ENCODE peak calls at places on chromosomes 2 and 18, in nine cellular contexts. Q is HCT116; U is thyroid gland; V is GM23248; G is ovary; D is IMR-90; T is upper lobe of right lung; Y is adipocyte; K is CD4-positive, CD25-positive, alpha-beta regulatory T cell. E is an unnamed sample. For H3K4me1 and H3K9me3, the result is how much of the 10 kb centered on the place peaks cover.

GRCh38 chr2:28590496-28591301 is 94.8 kb downstream of the PLB1 start:
- DNase-seq in T (peak), K (no peak), V (no peak), D (no peak), U (no peak), G (no peak), Q (no peak), Y (no peak), E (no peak)

GRCh38 chr2:109470121-109470921 is 143.4 kb downstream of the SEPTIN10 start:
- DNase-seq in G (no peak), U (peak), T (no peak), Y (peak), Q (peak), K (no peak), D (peak), V (peak), E (no peak)

GRCh38 chr2:240467659-240468299 is 32.3 kb downstream of the GPC1 start:
- DNase-seq in U (peak), Q (no peak), T (no peak), K (no peak), Y (no peak), V (no peak), G (peak), D (no peak), E (no peak)

GRCh38 chr2:7707723-7708122 is 790.5 kb downstream of the RNF144A start:
- DNase-seq in D (peak), T (no peak), V (peak), Y (peak), K (no peak), G (no peak), Q (no peak), U (no peak), E (no peak)

GRCh38 chr2:170819941-170820646 is 3.4 kb downstream of the GAD1 start:
- DNase-seq in K (no peak), T (no peak), V (no peak), Q (no peak), G (no peak), U (peak), Y (no peak), D (no peak), E (no peak)

GRCh38 chr2:52794611-52795010 is 973.0 kb upstream of the CHAC2 start:
- DNase-seq in Y (no peak), D (no peak), T (no peak), U (no peak), K (no peak), Q (no peak), G (no peak), V (no peak), E (no peak)

GRCh38 chr2:27428978-27429541 is 629 bp downstream of the NRBP1 start:
- DNase-seq in D (peak), U (peak), Y (peak), Q (peak), G (peak), V (peak), K (no peak), T (peak), E (no peak)

GRCh38 chr2:96493072-96493471 is 12.1 kb downstream of the NEURL3 start:
- DNase-seq in Q (peak), V (no peak), T (no peak), D (no peak), K (no peak), G (no peak), Y (no peak), U (no peak), E (no peak)

GRCh38 chr2:141468746-141469145 is 662.1 kb downstream of the LRP1B start:
- DNase-seq in K (no peak), U (peak), Q (no peak), G (no peak), T (no peak), Y (no peak), V (no peak), D (no peak), E (no peak)

GRCh38 chr2:54757496-54757895 is 34.0 kb downstream of the EML6 start:
- DNase-seq in T (no peak), Y (no peak), K (no peak), V (peak), Q (no peak), D (peak), U (peak), G (no peak), E (no peak)

GRCh38 chr2:52135235-52135634 is 1103.3 kb upstream of the NRXN1 start:
- DNase-seq in T (no peak), U (no peak), Y (peak), V (peak), D (peak), Q (no peak), K (no peak), G (no peak), E (no peak)

GRCh38 chr2:237629188-237629534 is 1.8 kb downstream of the LRRFIP1 start:
- DNase-seq in Q (no peak), T (no peak), V (peak), K (no peak), G (no peak), U (no peak), D (peak), Y (no peak), E (no peak)

GRCh38 chr2:84924173-84925106 is 19.0 kb downstream of the TMSB10 start:
- DNase-seq in V (peak), D (peak), Y (no peak), U (no peak), K (peak), Q (no peak), T (no peak), G (peak), E (peak)

GRCh38 chr18:50611529-50611941 is 51.6 kb downstream of the MAPK4 start:
- DNase-seq in Y (no peak), G (no peak), K (no peak), D (no peak), Q (no peak), U (no peak), T (no peak), V (no peak), E (no peak)

GRCh38 chr18:13474907-13475306 is 251.5 kb downstream of the FAM210A start:
- DNase-seq in G (no peak), Q (no peak), K (no peak), T (no peak), U (no peak), Y (no peak), V (peak), D (no peak), E (no peak)

GRCh38 chr2:25332571-25332970 is 9.2 kb downstream of the DNMT3A start:
- DNase-seq in U (no peak), D (no peak), K (no peak), G (no peak), V (no peak), Y (no peak), T (no peak), Q (no peak), E (no peak)

GRCh38 chr18:56431551-56431950 is 206.8 kb downstream of the TXNL1 start:
- DNase-seq in K (no peak), G (no peak), Q (no peak), T (no peak), D (peak), V (no peak), Y (no peak), U (peak), E (no peak)

GRCh38 chr18:36186461-36187137 is 698 bp upstream of the MOCOS start:
- DNase-seq in U (peak), T (peak), Y (peak), K (no peak), Q (no peak), V (peak), D (no peak), G (peak), E (no peak)

GRCh38 chr2:55123851-55124269 is 73.6 kb upstream of the RTN4 start:
- DNase-seq in Y (no peak), G (no peak), T (no peak), U (no peak), K (no peak), D (no peak), V (no peak), Q (no peak), E (no peak)

GRCh38 chr2:233353101-233353768 is 1.1 kb upstream of the DGKD start:
- DNase-seq in D (no peak), U (no peak), Y (no peak), T (peak), G (peak), K (no peak), Q (no peak), V (no peak), E (no peak)

GRCh38 chr2:160974803-160975202 is 185.4 kb upstream of the TANK start:
- DNase-seq in Y (no peak), G (no peak), D (peak), U (no peak), K (no peak), V (peak), T (no peak), Q (no peak), E (no peak)

GRCh38 chr18:31376477-31376876 is at the start of gene DSG4:
- DNase-seq in Y (no peak), G (no peak), U (no peak), D (no peak), Q (no peak), V (no peak), T (no peak), K (no peak), E (no peak)

GRCh38 chr2:142190805-142191204 is 60.0 kb upstream of the LRP1B start:
- DNase-seq in K (no peak), D (peak), Y (peak), Q (no peak), U (no peak), V (peak), T (no peak), G (no peak), E (no peak)

GRCh38 chr2:26769501-26769850 is 5.4 kb downstream of the SLC35F6 start:
- DNase-seq in D (no peak), K (no peak), Y (no peak), V (no peak), T (no peak), Q (no peak), U (no peak), G (no peak), E (no peak)

GRCh38 chr2:1937066-1937465 is 192.8 kb upstream of the PXDN start:
- DNase-seq in Q (no peak), G (no peak), U (no peak), T (no peak), D (no peak), Y (no peak), V (no peak), K (no peak), E (no peak)

GRCh38 chr18:9218052-9218451 is 81.5 kb downstream of the ANKRD12 start:
- DNase-seq in K (no peak), U (no peak), T (no peak), D (peak), V (no peak), Q (no peak), Y (peak), G (no peak), E (no peak)

GRCh38 chr18:10860937-10861336 is 288.4 kb downstream of the PIEZO2 start:
- DNase-seq in K (no peak), T (no peak), Y (peak), V (no peak), Q (no peak), G (peak), D (peak), U (no peak), E (no peak)

GRCh38 chr2:226478121-226478809 is 321.4 kb downstream of the IRS1 start:
- DNase-seq in K (no peak), D (peak), Q (peak), G (peak), Y (peak), V (peak), U (no peak), T (no peak), E (no peak)

GRCh38 chr2:191907545-191907944 is 60.7 kb upstream of the CAVIN2 start:
- DNase-seq in Y (no peak), D (no peak), T (no peak), U (no peak), V (no peak), G (no peak), Q (no peak), K (no peak), E (no peak)

GRCh38 chr2:127641846-127642510 is 4.0 kb upstream of the GPR17 start:
- DNase-seq in Q (no peak), G (no peak), U (no peak), Y (no peak), D (no peak), V (no peak), T (no peak), K (peak), E (peak)

GRCh38 chr2:128469875-128470274 is 151.2 kb upstream of the HS6ST1 start:
- DNase-seq in U (no peak), Y (no peak), V (no peak), G (no peak), D (no peak), Q (no peak), T (peak), K (no peak), E (no peak)

GRCh38 chr2:156901373-156902031 is 356.0 kb upstream of the GALNT5 start:
- DNase-seq in D (peak), U (no peak), Y (peak), T (no peak), V (peak), G (no peak), Q (no peak), K (no peak), E (no peak)

GRCh38 chr2:241506793-241507429 is 1.5 kb downstream of the STK25 start:
- DNase-seq in K (no peak), G (no peak), Q (no peak), T (no peak), D (no peak), V (peak), U (no peak), Y (peak), E (no peak)
- H3K4me1 ChIP-seq in K (under half), G (under half), Q (under half), T (under half), D (under half), V (under half), U (under half), Y (under half), E (under half)

GRCh38 chr2:121498731-121499130 is 31.9 kb upstream of the RNU4ATAC start:
- DNase-seq in D (no peak), Y (no peak), K (no peak), G (no peak), V (no peak), Q (no peak), T (no peak), U (no peak), E (no peak)

GRCh38 chr2:121501554-121501953 is 29.1 kb upstream of the RNU4ATAC start:
- DNase-seq in K (no peak), G (no peak), U (no peak), V (no peak), T (no peak), D (no peak), Y (peak), Q (no peak), E (no peak)

GRCh38 chr2:121502246-121502645 is 28.4 kb upstream of the RNU4ATAC start:
- DNase-seq in G (no peak), T (no peak), K (no peak), Q (no peak), V (peak), U (no peak), D (peak), Y (peak), E (no peak)

GRCh38 chr2:121502781-121503180 is 27.9 kb upstream of the RNU4ATAC start:
- DNase-seq in U (no peak), D (peak), T (no peak), K (no peak), Q (no peak), V (peak), Y (peak), G (no peak), E (no peak)

GRCh38 chr2:121501070-121501469 is 29.6 kb upstream of the RNU4ATAC start:
- DNase-seq in U (no peak), Q (no peak), K (no peak), Y (peak), V (peak), D (peak), T (no peak), G (no peak), E (no peak)
- H3K4me3 ChIP-seq in U (no peak), Q (no peak), K (no peak), Y (peak), V (no peak), D (no peak), T (no peak), G (no peak), E (no peak)

DNA sequence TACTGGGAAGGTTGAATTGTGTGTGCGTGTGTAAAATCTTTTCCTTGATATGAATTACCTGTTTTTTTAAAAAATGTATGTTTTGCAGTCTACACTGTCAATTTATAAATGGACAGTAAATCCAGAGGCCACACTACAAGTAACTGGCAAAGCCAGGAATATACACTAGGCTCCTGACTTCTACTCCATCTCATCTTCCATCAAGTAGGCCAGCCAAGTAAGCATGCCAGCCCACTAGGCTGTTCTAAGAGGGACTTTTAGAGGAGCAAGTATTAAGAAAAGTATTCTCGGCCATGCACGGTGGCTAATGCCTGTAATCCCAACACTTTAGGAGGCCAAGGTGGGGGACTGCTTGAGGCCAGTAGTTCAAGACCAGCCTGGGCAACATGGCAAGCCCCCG is 13.0 kb upstream of the METAP1D start:
- DNase-seq in V (no peak), K (no peak), Y (no peak), D (no peak), U (no peak), Q (no peak), T (no peak), G (no peak), E (no peak)
- H3K9me3 ChIP-seq in V (under half), K (under half), Y (under half), D (under half), U (under half), Q (under half), T (under half), G (under half), E (under half)

DNA sequence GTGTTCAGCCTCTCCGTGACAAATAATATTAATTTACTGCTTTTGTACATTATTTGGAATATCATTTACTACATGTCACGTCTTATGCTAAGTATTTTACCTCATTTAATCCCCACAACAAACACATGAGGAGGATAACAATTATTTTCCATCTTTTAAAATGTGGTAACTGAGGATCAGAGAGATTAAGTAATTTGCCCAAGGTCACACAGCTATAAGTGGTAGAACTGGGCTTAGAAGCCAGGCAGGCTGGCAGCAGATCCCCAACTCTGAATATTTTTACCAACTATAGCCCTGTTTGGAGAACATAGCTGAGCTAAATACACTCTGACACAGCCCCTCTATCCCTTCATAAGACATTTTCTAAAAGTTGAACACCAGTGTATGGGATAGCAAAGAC is 24.1 kb downstream of the AP1S3 start:
- DNase-seq in G (no peak), D (no peak), Y (no peak), V (no peak), Q (no peak), U (no peak), T (no peak), K (no peak), E (no peak)
- H3K4me1 ChIP-seq in G (under half), D (under half), Y (under half), V (under half), Q (half or more), U (under half), T (under half), K (under half), E (under half)

GRCh38 chr2:68831688-68832087 is 39.5 kb downstream of the BMP10 start:
- DNase-seq in Y (peak), U (no peak), V (peak), Q (no peak), K (no peak), D (peak), T (no peak), G (no peak), E (no peak)
- H3K4me3 ChIP-seq in Y (no peak), U (no peak), V (no peak), Q (no peak), K (peak), D (no peak), T (no peak), G (no peak), E (no peak)

GRCh38 chr18:21084511-21085078 is 27.0 kb downstream of the ROCK1 start:
- DNase-seq in Q (no peak), T (no peak), K (no peak), D (no peak), U (no peak), Y (no peak), V (no peak), G (no peak), E (no peak)

GRCh38 chr18:21083017-21083416 is 28.6 kb downstream of the ROCK1 start:
- DNase-seq in V (no peak), D (no peak), K (no peak), U (no peak), T (no peak), G (no peak), Y (no peak), Q (no peak), E (no peak)

GRCh38 chr18:21085579-21086161 is 25.9 kb downstream of the ROCK1 start:
- DNase-seq in K (no peak), V (peak), Q (no peak), D (peak), Y (peak), U (no peak), T (no peak), G (no peak), E (no peak)

GRCh38 chr18:21081425-21081824 is 30.2 kb downstream of the ROCK1 start:
- DNase-seq in V (no peak), U (no peak), T (no peak), D (no peak), Y (no peak), Q (no peak), G (no peak), K (no peak), E (no peak)

DNA sequence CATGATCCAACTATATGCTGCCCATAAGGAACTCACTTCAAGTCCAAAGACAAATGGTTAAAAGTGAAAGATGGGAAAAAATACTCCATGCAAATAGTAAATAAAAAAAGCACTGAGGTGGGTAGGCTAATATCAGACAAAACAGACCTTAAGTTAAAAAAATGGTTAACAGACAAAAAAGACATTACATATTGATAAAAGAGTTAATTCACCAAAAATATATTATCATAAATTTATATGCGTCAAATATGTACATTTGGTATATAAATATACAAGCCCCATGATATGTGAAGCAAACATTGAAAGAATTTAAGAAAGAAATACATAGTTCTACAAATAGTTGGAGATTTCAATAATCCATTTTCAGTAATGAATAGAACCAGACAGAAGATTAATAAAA is 31.0 kb downstream of the ROCK1 start:
- DNase-seq in T (no peak), K (no peak), U (no peak), Y (no peak), G (no peak), V (no peak), Q (no peak), D (no peak), E (no peak)
- H3K9me3 ChIP-seq in T (under half), K (under half), U (under half), Y (under half), G (under half), V (under half), Q (under half), D (under half), E (under half)

GRCh38 chr2:65232636-65233035 is 5.0 kb downstream of the ACTR2 start:
- DNase-seq in D (peak), U (no peak), Q (no peak), K (no peak), Y (peak), G (no peak), T (no peak), V (peak), E (no peak)

GRCh38 chr2:65228249-65228750 is 669 bp downstream of the ACTR2 start:
- DNase-seq in G (no peak), V (peak), K (peak), Q (no peak), Y (no peak), T (no peak), U (no peak), D (peak), E (no peak)

GRCh38 chr2:65227471-65228248 is at the start of gene ACTR2:
- DNase-seq in G (peak), V (peak), T (peak), Y (peak), K (peak), Q (peak), D (peak), U (peak), E (peak)

GRCh38 chr2:65231892-65232477 is 4.4 kb downstream of the ACTR2 start:
- DNase-seq in D (peak), U (no peak), K (no peak), G (no peak), Q (no peak), Y (peak), T (no peak), V (peak), E (no peak)

DNA sequence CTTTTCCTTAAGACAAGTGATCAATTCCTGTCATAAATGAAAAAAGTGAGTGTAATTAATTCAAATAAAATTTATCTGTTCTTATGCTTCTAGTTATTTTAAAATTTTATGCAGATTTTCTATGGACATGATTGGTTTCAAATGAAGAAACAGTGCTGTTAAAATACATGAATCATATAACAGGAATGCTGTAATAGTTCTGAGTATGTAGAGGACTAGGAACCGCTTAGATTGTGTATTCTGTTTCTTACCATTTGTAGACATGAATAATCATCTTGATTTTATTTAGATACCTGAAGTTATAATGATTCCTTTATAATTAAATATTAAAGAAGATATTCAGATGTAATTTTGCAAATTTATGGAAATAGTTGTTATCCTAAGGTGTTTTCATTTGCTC is 3.5 kb downstream of the ACTR2 start:
- DNase-seq in T (no peak), Y (peak), G (no peak), V (peak), D (peak), U (no peak), K (no peak), Q (no peak), E (no peak)
- H3K4me1 ChIP-seq in T (half or more), Y (half or more), G (under half), V (under half), D (under half), U (under half), K (half or more), Q (under half), E (half or more)